ENCODE peak calls at places on chromosomes 12 and 14, in six cellular contexts. F is IMR-90, B is fibroblast of lung, T is dorsolateral prefrontal cortex, O is tibial artery, W is heart left ventricle. V is an unnamed sample.

GRCh38 chr14:36657409-36658090 is 4.1 kb upstream of the PAX9 start:
- DNase-seq in F (no peak), B (no peak), T (no peak), O (no peak), W (no peak), V (no peak)

GRCh38 chr12:13428538-13429265 is 232.2 kb downstream of the EMP1 start:
- DNase-seq in F (no peak), B (peak), T (peak), O (no peak), W (no peak), V (no peak)

GRCh38 chr14:69990319-69990718 is 111.1 kb downstream of the SMOC1 start:
- DNase-seq in F (no peak), B (no peak), T (no peak), O (no peak), W (no peak), V (no peak)

GRCh38 chr14:32934891-32935633 is 3.6 kb upstream of the NPAS3 start:
- DNase-seq in F (no peak), B (peak), T (no peak), O (no peak), W (no peak), V (no peak)

GRCh38 chr12:43858096-43858495 is 22.2 kb downstream of the TMEM117 start:
- DNase-seq in F (no peak), B (no peak), T (peak), O (no peak), W (no peak), V (no peak)

GRCh38 chr12:84763112-84763511 is 149.5 kb downstream of the SLC6A15 start:
- DNase-seq in F (peak), B (peak), T (no peak), O (no peak), W (no peak), V (no peak)

GRCh38 chr12:81005635-81006034 is 67.9 kb upstream of the LIN7A start:
- DNase-seq in F (no peak), B (no peak), T (no peak), O (no peak), W (no peak), V (no peak)

GRCh38 chr14:92497391-92497790 is 16.2 kb upstream of the RIN3 start:
- DNase-seq in F (no peak), B (no peak), T (no peak), O (no peak), W (peak), V (no peak)

GRCh38 chr14:82447586-82447985 is 913.9 kb upstream of the SEL1L start:
- DNase-seq in F (no peak), B (no peak), T (peak), O (no peak), W (no peak), V (no peak)

GRCh38 chr12:90246673-90247072 is 538.0 kb upstream of the ATP2B1 start:
- DNase-seq in F (no peak), B (no peak), T (no peak), O (no peak), W (no peak), V (no peak)

GRCh38 chr14:76774471-76775158 is 13.3 kb downstream of the VASH1 start:
- DNase-seq in F (no peak), B (no peak), T (no peak), O (peak), W (no peak), V (no peak)

GRCh38 chr14:98010791-98011190 is 1213.6 kb downstream of the VRK1 start:
- DNase-seq in F (no peak), B (no peak), T (no peak), O (no peak), W (no peak), V (no peak)

GRCh38 chr14:75132374-75133086 is 5.7 kb upstream of the NEK9 start:
- DNase-seq in F (peak), B (peak), T (peak), O (no peak), W (peak), V (no peak)

GRCh38 chr14:63436286-63437098 is 106.7 kb downstream of the PPP2R5E start:
- DNase-seq in F (no peak), B (no peak), T (no peak), O (no peak), W (no peak), V (no peak)

DNA sequence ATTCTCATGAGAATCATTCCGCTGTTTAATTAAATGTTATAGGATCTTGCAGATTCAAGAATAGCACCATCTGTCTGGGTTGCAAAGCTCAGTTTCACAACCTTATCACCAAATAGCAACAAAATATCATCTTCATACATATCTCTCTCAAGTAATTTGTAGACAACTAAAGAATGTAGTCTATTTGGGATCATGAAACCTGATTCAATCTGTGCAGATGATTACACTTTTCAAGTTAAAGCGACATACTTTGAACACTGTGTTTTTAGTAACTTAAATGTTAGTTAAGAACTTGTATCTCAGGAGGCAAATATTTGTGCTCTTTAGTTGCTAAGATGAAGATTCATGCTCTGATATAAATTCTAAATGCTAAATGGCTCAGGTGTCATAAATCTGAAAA is 14.8 kb downstream of the MED13L start:
- DNase-seq in F (no peak), B (no peak), T (no peak), O (no peak), W (no peak), V (no peak)
- TF ChIP-seq CTCF in F (no peak), B (no peak), T (no peak), O (no peak), W (no peak), V (no peak)

GRCh38 chr14:91416744-91417133 is 881 bp downstream of the CCDC88C start:
- DNase-seq in F (no peak), B (no peak), T (no peak), O (no peak), W (peak), V (no peak)

GRCh38 chr14:91414475-91415342 is 2.9 kb downstream of the CCDC88C start:
- DNase-seq in F (no peak), B (no peak), T (no peak), O (no peak), W (no peak), V (no peak)

GRCh38 chr14:91417134-91417982 is at the start of gene CCDC88C:
- DNase-seq in F (no peak), B (peak), T (no peak), O (no peak), W (peak), V (peak)

GRCh38 chr14:91417983-91418386 is 365 bp upstream of the CCDC88C start:
- DNase-seq in F (no peak), B (no peak), T (no peak), O (no peak), W (no peak), V (no peak)

GRCh38 chr14:91415794-91416743 is 1.6 kb downstream of the CCDC88C start:
- DNase-seq in F (no peak), B (peak), T (no peak), O (no peak), W (no peak), V (no peak)
- H3K27ac ChIP-seq in F (no peak), B (no peak), T (no peak), O (no peak), W (peak), V (peak)

GRCh38 chr12:122749569-122750332 is 2.9 kb upstream of the DENR start:
- DNase-seq in F (no peak), B (no peak), T (no peak), O (no peak), W (no peak), V (no peak)
- H3K4me3 ChIP-seq in F (no peak), B (no peak), T (no peak), O (no peak), W (no peak), V (no peak)

GRCh38 chr14:53330441-53330840 is 177.3 kb upstream of the DDHD1 start:
- DNase-seq in F (no peak), B (peak), T (no peak), O (no peak), W (no peak), V (no peak)

GRCh38 chr14:53331247-53331646 is 178.1 kb upstream of the DDHD1 start:
- DNase-seq in F (peak), B (peak), T (no peak), O (no peak), W (no peak), V (no peak)

GRCh38 chr14:53327716-53328115 is 174.6 kb upstream of the DDHD1 start:
- DNase-seq in F (peak), B (peak), T (peak), O (no peak), W (no peak), V (no peak)

GRCh38 chr14:53325176-53325806 is 172.2 kb upstream of the DDHD1 start:
- DNase-seq in F (peak), B (no peak), T (no peak), O (no peak), W (no peak), V (no peak)
- TF ChIP-seq CTCF in F (peak), B (peak), T (peak), O (no peak), W (peak), V (peak)

DNA sequence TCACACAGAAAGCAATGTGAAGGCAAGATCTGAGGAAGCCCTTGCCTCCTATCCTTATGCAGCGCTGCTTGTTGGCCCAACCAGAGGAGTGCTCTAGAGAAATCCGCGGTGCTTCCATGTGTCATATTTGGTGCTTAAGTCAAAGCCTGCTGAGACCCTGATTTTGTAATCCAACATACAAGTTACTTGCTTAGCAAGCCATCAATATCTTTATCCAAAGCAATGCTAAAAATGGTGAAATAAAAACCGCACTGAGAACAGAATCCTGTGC is 250.0 kb downstream of the MED13L start:
- DNase-seq in F (no peak), B (peak), T (no peak), O (no peak), W (no peak), V (no peak)
- H3K27ac ChIP-seq in F (no peak), B (no peak), T (no peak), O (no peak), W (no peak), V (no peak)

V was measured in left ventricle myocardium inferior.